ENCODE peak calls at places on chromosomes 2 and 18, in six cellular contexts. Y is testis, V is ovary, Z is tibial nerve, R is IMR-90, H is GM12878. U is an unnamed sample.

GRCh38 chr18:45212186-45213039 is 402.9 kb upstream of the SLC14A2 start:
- DNase-seq in V (peak), Z (peak), R (peak), Y (peak), H (peak), U (peak)

GRCh38 chr2:64617631-64618151 is 36.0 kb downstream of the SERTAD2 start:
- DNase-seq in V (no peak), Y (no peak), H (no peak), Z (no peak), R (no peak), U (no peak)

GRCh38 chr2:33086400-33087015 is 139.8 kb downstream of the LTBP1 start:
- DNase-seq in H (no peak), Z (no peak), V (peak), Y (no peak), R (peak), U (peak)

GRCh38 chr2:173355132-173355865 is 627 bp downstream of the CDCA7 start:
- DNase-seq in H (no peak), Z (no peak), R (peak), Y (peak), V (peak), U (peak)

GRCh38 chr18:12872408-12872807 is 11.6 kb downstream of the PTPN2 start:
- DNase-seq in Z (no peak), Y (no peak), V (no peak), R (no peak), H (no peak), U (no peak)

GRCh38 chr2:184481862-184482261 is 116.5 kb upstream of the ZNF804A start:
- DNase-seq in V (no peak), R (no peak), H (no peak), Y (no peak), Z (no peak), U (no peak)

GRCh38 chr2:119820275-119820674 is 60.6 kb downstream of the PTPN4 start:
- DNase-seq in Z (no peak), H (no peak), Y (no peak), V (no peak), R (peak), U (no peak)

GRCh38 chr2:235726554-235726953 is 232.7 kb downstream of the AGAP1 start:
- DNase-seq in Y (no peak), Z (no peak), V (no peak), R (no peak), H (no peak), U (no peak)

GRCh38 chr2:165758276-165758675 is 35.8 kb downstream of the GALNT3 start:
- DNase-seq in R (no peak), H (no peak), Y (no peak), Z (no peak), V (no peak), U (no peak)

GRCh38 chr18:77479047-77479446 is 229.4 kb downstream of the GALR1 start:
- DNase-seq in V (no peak), Y (no peak), Z (no peak), H (no peak), R (no peak), U (no peak)

GRCh38 chr2:151946856-151947523 is 118.8 kb upstream of the ARL5A start:
- DNase-seq in Z (peak), H (no peak), R (peak), V (peak), Y (peak), U (no peak)

GRCh38 chr2:31446848-31447247 is 32.3 kb upstream of the XDH start:
- DNase-seq in Y (no peak), H (no peak), Z (no peak), R (peak), V (no peak), U (no peak)

GRCh38 chr2:52686935-52687334 is 1080.7 kb upstream of the CHAC2 start:
- DNase-seq in R (peak), H (no peak), Y (no peak), V (no peak), Z (no peak), U (no peak)

GRCh38 chr18:32576296-32576916 is 105.7 kb upstream of the GAREM1 start:
- DNase-seq in H (no peak), Y (peak), Z (no peak), V (no peak), R (peak), U (no peak)

GRCh38 chr2:128396500-128396891 is 77.8 kb upstream of the HS6ST1 start:
- DNase-seq in Z (no peak), R (peak), H (no peak), Y (no peak), V (no peak), U (no peak)

GRCh38 chr2:128395196-128395595 is 76.5 kb upstream of the HS6ST1 start:
- DNase-seq in Y (no peak), H (no peak), Z (no peak), V (no peak), R (no peak), U (no peak)

GRCh38 chr2:128392207-128392606 is 73.5 kb upstream of the HS6ST1 start:
- DNase-seq in V (no peak), Z (no peak), H (no peak), R (no peak), Y (no peak), U (no peak)

GRCh38 chr2:128395640-128396499 is 77.2 kb upstream of the HS6ST1 start:
- DNase-seq in V (no peak), R (peak), Y (no peak), H (no peak), Z (no peak), U (no peak)

GRCh38 chr2:128394004-128394730 is 75.5 kb upstream of the HS6ST1 start:
- DNase-seq in V (no peak), R (no peak), Y (no peak), H (no peak), Z (no peak), U (no peak)
- H3K4me3 ChIP-seq in V (no peak), R (no peak), Y (no peak), H (no peak), Z (no peak), U (no peak)

DNA sequence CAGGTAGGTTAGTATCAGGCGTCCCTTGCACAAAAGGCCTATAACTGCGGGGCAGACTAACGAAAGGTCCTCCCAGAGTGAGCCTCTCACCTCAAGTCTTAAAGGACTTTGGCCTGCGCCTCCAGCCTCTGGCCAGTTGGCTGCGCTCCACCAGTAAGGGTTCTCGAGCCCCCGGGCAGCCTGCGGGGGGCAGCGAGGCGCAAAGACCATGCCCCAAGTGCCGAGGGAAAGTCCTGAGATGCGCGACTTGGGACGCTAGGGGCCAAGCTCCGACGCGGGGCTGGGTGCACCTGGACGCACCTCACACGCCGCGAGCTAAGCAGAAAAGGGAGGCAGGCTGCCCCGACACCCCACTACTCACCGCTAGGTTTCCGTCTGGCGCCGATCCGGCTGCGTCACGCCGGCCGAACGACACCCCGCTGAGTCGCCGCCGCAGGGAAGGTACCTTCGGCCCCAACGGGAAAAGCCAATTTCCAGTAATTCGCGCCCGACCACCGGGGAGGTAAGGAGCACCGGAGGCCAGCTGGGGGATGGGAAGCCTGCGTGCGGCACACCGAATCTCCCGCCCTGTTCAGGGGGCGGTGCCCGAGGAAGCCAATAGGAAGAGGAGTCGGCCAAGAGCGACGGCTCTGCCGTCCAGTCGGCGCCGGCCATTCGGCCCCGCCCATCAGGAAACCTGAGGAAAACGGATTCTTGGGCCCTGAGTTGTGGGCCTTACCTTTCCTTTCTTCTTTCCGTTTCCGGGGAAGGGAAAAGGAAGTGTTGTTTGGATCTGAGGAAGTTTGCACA is at the start of gene ORC2:
- DNase-seq in V (peak), R (peak), H (peak), Y (peak), Z (peak), U (peak)
- TF ChIP-seq POLR2A in V (no peak), R (no peak), H (peak), Y (no peak), Z (peak), U (no peak)

DNA sequence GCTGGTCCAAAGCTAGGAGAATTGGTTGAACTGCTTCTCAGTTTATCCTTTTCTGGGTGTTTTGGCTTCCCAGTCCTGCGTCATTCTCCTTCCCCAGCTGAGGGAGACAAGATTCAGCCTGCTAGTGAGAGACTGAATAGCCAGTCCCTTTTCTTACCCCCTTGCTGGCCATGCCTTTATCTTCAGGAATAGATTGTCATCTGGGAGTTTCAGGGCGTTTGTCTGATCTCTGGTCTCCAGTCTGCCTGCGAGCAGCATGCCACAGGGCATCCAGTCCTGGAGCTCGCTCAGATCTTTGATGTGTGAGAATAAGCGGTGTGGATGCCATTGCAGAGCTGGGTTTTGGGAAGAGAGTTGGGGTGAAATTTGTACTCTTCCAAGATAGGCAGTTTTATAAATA is 5.8 kb downstream of the MYO1B start:
- DNase-seq in Y (no peak), H (no peak), V (no peak), R (no peak), Z (no peak), U (no peak)
- H3K4me3 ChIP-seq in Y (no peak), H (no peak), V (no peak), R (no peak), Z (no peak), U (no peak)

DNA sequence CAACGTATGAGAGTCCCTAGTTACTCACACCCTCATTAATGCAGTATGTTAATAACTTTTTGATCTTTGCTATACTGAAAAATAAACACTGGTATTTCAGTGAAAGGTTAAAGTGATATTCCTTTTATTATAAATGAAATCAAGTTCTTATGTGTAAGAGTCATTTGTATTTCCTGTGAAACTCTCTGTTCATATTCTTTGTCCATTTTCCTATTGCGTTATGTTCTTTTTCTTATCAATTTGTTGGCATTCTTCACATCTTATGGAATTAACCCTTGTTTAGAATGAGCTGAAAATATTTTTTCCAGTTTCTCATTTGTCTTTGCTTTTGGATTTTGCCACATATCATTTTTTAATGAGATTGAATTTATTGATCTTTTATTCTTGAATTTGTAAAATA is 44.8 kb downstream of the NDUFAF7 start:
- DNase-seq in H (no peak), V (no peak), Y (no peak), R (no peak), Z (no peak), U (no peak)
- TF ChIP-seq POLR2A in H (no peak), V (no peak), Y (no peak), R (no peak), Z (no peak), U (no peak)

DNA sequence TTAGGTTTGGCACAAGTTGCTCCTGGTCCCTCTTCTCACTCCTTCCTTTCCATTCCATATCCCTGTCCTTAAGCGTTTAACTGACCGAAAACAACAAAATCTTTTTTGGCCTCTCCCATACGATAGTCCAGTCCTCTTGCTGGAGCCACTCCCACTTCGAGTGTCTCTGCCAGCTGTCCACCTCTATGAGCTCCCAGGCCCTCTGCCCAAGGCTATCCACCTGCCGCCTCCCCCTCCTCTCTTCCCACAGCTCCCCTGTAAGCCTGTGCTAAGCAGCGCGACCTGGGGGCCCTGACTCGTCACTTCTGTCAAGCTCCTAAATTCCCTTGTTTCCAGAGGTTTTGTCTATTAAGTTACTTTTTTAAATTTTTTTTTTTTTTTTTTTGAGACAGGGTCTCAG is 47.0 kb upstream of the FOSL2 start:
- DNase-seq in Y (no peak), Z (no peak), V (no peak), H (no peak), R (no peak), U (no peak)
- H3K4me3 ChIP-seq in Y (no peak), Z (no peak), V (no peak), H (no peak), R (no peak), U (no peak)

DNA sequence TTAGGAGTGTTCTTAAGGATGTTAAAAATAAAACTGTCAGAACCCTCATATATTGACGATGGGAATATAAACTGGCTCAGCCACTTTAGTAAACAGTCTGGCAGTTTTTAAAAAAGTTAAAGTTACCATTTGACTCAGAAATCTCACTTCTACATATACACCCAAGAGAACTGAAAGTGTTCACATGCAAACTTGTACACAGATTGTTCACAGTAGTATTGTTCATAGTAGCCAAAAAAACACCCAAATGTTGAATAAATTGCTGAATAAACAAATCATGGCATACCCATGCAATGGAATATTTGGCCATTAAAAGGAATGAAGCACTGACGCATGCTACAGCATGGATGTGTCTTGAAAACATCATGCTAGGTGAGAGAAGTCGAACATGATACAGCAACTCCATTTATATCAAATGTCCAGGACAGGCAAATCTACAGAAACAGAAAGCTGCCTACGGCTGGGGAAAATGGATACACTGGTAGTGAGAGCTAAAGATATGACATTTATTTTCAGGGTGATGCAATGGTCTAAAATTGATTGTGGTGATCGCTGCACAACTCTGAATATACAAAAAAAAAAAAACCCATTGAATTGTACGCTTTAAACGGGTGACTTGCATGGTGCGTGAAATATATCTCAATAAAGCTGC is 10.1 kb downstream of the RPL31 start:
- DNase-seq in Y (no peak), V (no peak), H (peak), R (peak), Z (no peak), U (no peak)
- TF ChIP-seq POLR2A in Y (no peak), V (no peak), H (no peak), R (no peak), Z (no peak), U (no peak)

DNA sequence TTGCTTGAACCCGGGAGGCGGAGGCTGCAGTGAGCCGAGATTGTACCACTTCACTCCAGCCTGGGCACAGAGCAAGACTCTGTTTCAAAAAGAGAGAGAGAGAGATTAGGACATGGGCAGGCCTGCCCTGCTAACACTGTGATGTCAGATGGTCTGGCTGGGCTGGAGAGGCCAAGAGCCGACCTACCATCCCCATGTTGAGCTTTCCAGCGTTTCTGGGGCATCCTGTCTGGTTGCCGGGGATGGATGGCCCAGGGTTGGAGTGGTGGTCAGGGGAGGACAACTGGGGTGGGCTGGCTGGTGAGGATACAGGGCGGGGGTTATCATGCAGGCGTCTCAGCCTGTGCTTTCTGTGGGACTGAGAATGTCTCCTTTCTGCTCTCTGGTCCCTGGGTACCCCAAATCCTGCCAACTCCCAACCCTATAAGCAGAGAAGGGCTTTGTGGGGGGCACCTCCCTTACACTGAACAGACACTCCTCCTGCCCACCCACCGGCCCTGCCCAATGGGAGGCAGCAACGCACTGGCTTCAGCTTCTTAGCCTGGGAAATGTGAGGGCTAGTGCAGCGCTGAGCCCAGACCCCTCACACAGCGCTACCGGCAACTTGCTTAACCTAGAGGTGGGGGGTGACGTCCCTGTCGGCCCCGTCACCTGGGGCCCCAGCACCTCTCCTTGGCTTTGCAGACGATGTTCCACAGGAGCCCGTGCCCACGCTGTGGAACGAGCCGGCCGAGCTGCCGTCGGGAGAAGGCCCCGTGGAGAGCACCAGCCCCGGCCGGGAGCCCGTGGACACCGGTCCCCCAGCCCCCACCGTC is 5.4 kb downstream of the SNORC start:
- DNase-seq in Z (peak), Y (peak), V (no peak), R (no peak), H (no peak), U (no peak)
- H3K4me3 ChIP-seq in Z (peak), Y (peak), V (peak), R (no peak), H (peak), U (peak)

GRCh38 chr2:171688129-171688465 is 828 bp downstream of the DYNC1I2 start:
- DNase-seq in H (no peak), R (peak), Y (no peak), V (no peak), Z (no peak), U (no peak)

DNA sequence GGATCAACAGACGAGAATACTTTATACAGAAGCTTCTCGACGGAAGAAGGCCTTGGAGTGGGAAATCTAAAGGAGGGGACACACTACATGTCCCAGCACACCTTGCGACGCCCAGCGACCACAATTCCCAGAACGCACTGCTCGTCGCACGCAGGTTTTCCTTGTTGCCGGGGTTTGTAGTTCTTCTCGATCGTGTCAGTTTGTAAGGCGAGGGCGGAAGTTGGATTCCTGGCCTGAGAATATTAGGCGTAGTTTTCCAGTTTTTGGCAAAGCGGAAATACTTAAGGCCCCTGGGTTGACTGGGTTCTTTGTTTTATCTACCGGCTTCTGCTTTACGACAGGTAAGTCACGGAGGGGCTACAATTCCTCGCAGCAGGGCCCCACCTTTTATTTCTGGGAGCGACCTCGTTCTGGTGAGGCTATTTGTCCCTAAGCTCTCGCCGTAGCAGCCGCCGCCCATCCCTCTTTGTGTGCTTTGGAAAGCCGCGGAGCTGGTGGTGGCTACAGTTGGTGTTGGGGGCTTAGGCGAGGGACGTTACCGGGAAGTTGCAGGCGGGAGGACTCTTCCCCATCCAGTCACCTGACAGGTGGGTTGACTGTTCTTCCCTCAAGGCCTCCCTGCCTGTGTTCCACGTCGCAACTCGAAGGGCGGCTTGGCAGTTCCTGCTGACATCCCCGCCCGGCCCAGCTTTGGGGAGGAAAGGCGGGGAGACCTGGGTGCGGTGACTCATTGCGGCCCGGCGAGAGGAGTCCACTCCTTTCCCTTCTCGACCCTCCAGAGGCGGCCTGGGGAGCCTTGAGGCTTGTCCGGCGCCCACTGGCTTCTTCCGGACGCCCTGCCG is at the start of gene DYNC1I2:
- DNase-seq in Z (peak), Y (peak), R (peak), H (peak), V (peak), U (peak)
- TF ChIP-seq POLR2A in Z (peak), Y (no peak), R (peak), H (peak), V (no peak), U (peak)

GRCh38 chr2:240999001-240999791 is 778 bp downstream of the SNED1 start:
- DNase-seq in Y (peak), V (no peak), R (no peak), Z (peak), H (no peak), U (peak)
- H3K4me3 ChIP-seq in Y (peak), V (peak), R (peak), Z (peak), H (no peak), U (peak)

GRCh38 chr2:199850718-199851498 is at the start of gene FTCDNL1:
- DNase-seq in R (peak), Y (peak), Z (peak), H (peak), V (peak), U (peak)
- TF ChIP-seq POLR2A in R (no peak), Y (no peak), Z (peak), H (peak), V (no peak), U (peak)